ENCODE peak calls at places on chromosomes 16 and 17, in six cellular contexts. One of them, this sample, is unnamed.
A peak's percentile ranks its signal among the peaks of the same experiment; 100 is the strongest.

GRCh38 chr16:54282202-54282922 is 4.2 kb downstream of the IRX3 start:
- DNase-seq in EL: peak; percentile 11
- DNase-seq in amygdala: no peak
- DNase-seq in heart left ventricle: peak; percentile 67
- DNase-seq in ecto neural progenitor cell: peak; percentile 87
- DNase-seq in glutamatergic neuron: peak; percentile 75
- DNase-seq in this sample: peak; percentile 77

GRCh38 chr17:61401280-61402072 is 1.8 kb downstream of the TBX2 start:
- DNase-seq in EL: peak; percentile 53
- DNase-seq in amygdala: no peak
- DNase-seq in heart left ventricle: peak; percentile 25
- DNase-seq in ecto neural progenitor cell: no peak
- DNase-seq in glutamatergic neuron: no peak
- DNase-seq in this sample: peak; percentile 19

GRCh38 chr16:68526782-68527145 is 12.3 kb upstream of the ZFP90 start:
- DNase-seq in EL: no peak
- DNase-seq in amygdala: no peak
- DNase-seq in heart left ventricle: no peak
- DNase-seq in ecto neural progenitor cell: no peak
- DNase-seq in glutamatergic neuron: no peak
- DNase-seq in this sample: no peak

GRCh38 chr17:35079547-35079946 is 16.0 kb upstream of the RFFL start:
- DNase-seq in EL: peak; percentile 14
- DNase-seq in amygdala: no peak
- DNase-seq in heart left ventricle: no peak
- DNase-seq in ecto neural progenitor cell: no peak
- DNase-seq in glutamatergic neuron: no peak
- DNase-seq in this sample: no peak

GRCh38 chr17:30808785-30809286 is 15.7 kb downstream of the CRLF3 start:
- DNase-seq in EL: no peak
- DNase-seq in amygdala: no peak
- DNase-seq in heart left ventricle: no peak
- DNase-seq in ecto neural progenitor cell: no peak
- DNase-seq in glutamatergic neuron: no peak
- DNase-seq in this sample: no peak

GRCh38 chr17:39921323-39921722 is 2.9 kb upstream of the GSDMB start:
- DNase-seq in EL: no peak
- DNase-seq in amygdala: peak; percentile 15
- DNase-seq in heart left ventricle: no peak
- DNase-seq in ecto neural progenitor cell: no peak
- DNase-seq in glutamatergic neuron: no peak
- DNase-seq in this sample: no peak

GRCh38 chr17:81253358-81254131 is 14.4 kb downstream of the NDUFAF8 start:
- DNase-seq in EL: peak; percentile 38
- DNase-seq in amygdala: no peak
- DNase-seq in heart left ventricle: no peak
- DNase-seq in ecto neural progenitor cell: peak; percentile 77
- DNase-seq in glutamatergic neuron: peak; percentile 68
- DNase-seq in this sample: peak; percentile 70

GRCh38 chr17:1861391-1862010 is 31.7 kb downstream of the RPA1 start:
- DNase-seq in EL: no peak
- DNase-seq in amygdala: no peak
- DNase-seq in heart left ventricle: peak; percentile 41
- DNase-seq in ecto neural progenitor cell: no peak
- DNase-seq in glutamatergic neuron: no peak
- DNase-seq in this sample: peak; percentile 56

GRCh38 chr17:41758601-41759000 is 24.2 kb upstream of the HAP1 start:
- DNase-seq in EL: no peak
- DNase-seq in amygdala: no peak
- DNase-seq in heart left ventricle: no peak
- DNase-seq in ecto neural progenitor cell: no peak
- DNase-seq in glutamatergic neuron: no peak
- DNase-seq in this sample: no peak

GRCh38 chr17:56973520-56973919 is 4.4 kb upstream of the SCPEP1 start:
- DNase-seq in EL: no peak
- DNase-seq in amygdala: no peak
- DNase-seq in heart left ventricle: no peak
- DNase-seq in ecto neural progenitor cell: peak; percentile 34
- DNase-seq in glutamatergic neuron: no peak
- DNase-seq in this sample: no peak

GRCh38 chr17:60087882-60088669 is 9.4 kb upstream of the HEATR6 start:
- DNase-seq in EL: peak; percentile 52
- DNase-seq in amygdala: no peak
- DNase-seq in heart left ventricle: no peak
- DNase-seq in ecto neural progenitor cell: no peak
- DNase-seq in glutamatergic neuron: no peak
- DNase-seq in this sample: no peak

GRCh38 chr16:55494994-55495421 is 13.9 kb upstream of the LPCAT2 start:
- DNase-seq in EL: peak; percentile 86
- DNase-seq in amygdala: peak; percentile 57
- DNase-seq in heart left ventricle: no peak
- DNase-seq in ecto neural progenitor cell: no peak
- DNase-seq in glutamatergic neuron: no peak
- DNase-seq in this sample: no peak

GRCh38 chr16:30775381-30776099 is 11.5 kb downstream of the ZNF629 start:
- DNase-seq in EL: peak; percentile 82
- DNase-seq in amygdala: peak; percentile 79
- DNase-seq in heart left ventricle: peak; percentile 92
- DNase-seq in ecto neural progenitor cell: peak; percentile 91
- DNase-seq in glutamatergic neuron: peak; percentile 90
- DNase-seq in this sample: peak; percentile 91

GRCh38 chr17:38890410-38890746 is 20.5 kb downstream of the LASP1 start:
- DNase-seq in EL: no peak
- DNase-seq in amygdala: no peak
- DNase-seq in heart left ventricle: no peak
- DNase-seq in ecto neural progenitor cell: no peak
- DNase-seq in glutamatergic neuron: no peak
- DNase-seq in this sample: no peak

GRCh38 chr16:72467157-72467759 is 295.3 kb upstream of the PMFBP1 start:
- DNase-seq in EL: peak; percentile 38
- DNase-seq in amygdala: no peak
- DNase-seq in heart left ventricle: no peak
- DNase-seq in ecto neural progenitor cell: no peak
- DNase-seq in glutamatergic neuron: no peak
- DNase-seq in this sample: no peak

GRCh38 chr17:78728495-78728894 is 53.6 kb downstream of the CYTH1 start:
- DNase-seq in EL: no peak
- DNase-seq in amygdala: no peak
- DNase-seq in heart left ventricle: no peak
- DNase-seq in ecto neural progenitor cell: no peak
- DNase-seq in glutamatergic neuron: no peak
- DNase-seq in this sample: no peak

GRCh38 chr16:14335297-14335696 is 264.2 kb downstream of the MRTFB start:
- DNase-seq in EL: no peak
- DNase-seq in amygdala: no peak
- DNase-seq in heart left ventricle: no peak
- DNase-seq in ecto neural progenitor cell: no peak
- DNase-seq in glutamatergic neuron: no peak
- DNase-seq in this sample: no peak

GRCh38 chr17:17778308-17779014 is 58.3 kb downstream of the SREBF1 start:
- DNase-seq in EL: no peak
- DNase-seq in amygdala: peak; percentile 52
- DNase-seq in heart left ventricle: peak; percentile 92
- DNase-seq in ecto neural progenitor cell: no peak
- DNase-seq in glutamatergic neuron: no peak
- DNase-seq in this sample: peak; percentile 89

GRCh38 chr17:78839173-78839761 is 1.3 kb downstream of the USP36 start:
- DNase-seq in EL: peak; percentile 62
- DNase-seq in amygdala: no peak
- DNase-seq in heart left ventricle: no peak
- DNase-seq in ecto neural progenitor cell: no peak
- DNase-seq in glutamatergic neuron: no peak
- DNase-seq in this sample: no peak

GRCh38 chr17:83002118-83002805 is 77.1 kb upstream of the METRNL start:
- DNase-seq in EL: no peak
- DNase-seq in amygdala: no peak
- DNase-seq in heart left ventricle: no peak
- DNase-seq in ecto neural progenitor cell: peak; percentile 41
- DNase-seq in glutamatergic neuron: no peak
- DNase-seq in this sample: no peak

GRCh38 chr16:85944572-85945423 is 45.8 kb downstream of the IRF8 start:
- DNase-seq in EL: no peak
- DNase-seq in amygdala: no peak
- DNase-seq in heart left ventricle: no peak
- DNase-seq in ecto neural progenitor cell: no peak
- DNase-seq in glutamatergic neuron: no peak
- DNase-seq in this sample: no peak

GRCh38 chr17:77019955-77020379 is 120.8 kb upstream of the SEC14L1 start:
- DNase-seq in EL: peak; percentile 57
- DNase-seq in amygdala: no peak
- DNase-seq in heart left ventricle: no peak
- DNase-seq in ecto neural progenitor cell: peak; percentile 65
- DNase-seq in glutamatergic neuron: no peak
- DNase-seq in this sample: no peak

GRCh38 chr17:77475012-77475976 is 334.5 kb downstream of the SEC14L1 start:
- DNase-seq in EL: peak; percentile 92
- DNase-seq in amygdala: no peak
- DNase-seq in heart left ventricle: no peak
- DNase-seq in ecto neural progenitor cell: no peak
- DNase-seq in glutamatergic neuron: peak; percentile 14
- DNase-seq in this sample: no peak

This sample was measured in Right ventricle myocardium superior.